ENCODE peak calls at places on chromosome 22, in four cellular contexts. B is IMR-90, R is K562, D is uterus. V is an unnamed sample.

GRCh38 chr22:21818487-21819182 is 48.8 kb downstream of the MAPK1 start:
- DNase-seq in B (no peak), R (no peak), D (no peak), V (no peak)

GRCh38 chr22:29636751-29637150 is 33.3 kb downstream of the NF2 start:
- DNase-seq in B (no peak), R (no peak), D (no peak), V (no peak)

GRCh38 chr22:16932577-16932976 is 75.4 kb downstream of the GAB4 start:
- DNase-seq in B (no peak), R (peak; percentile 9), D (no peak), V (no peak)

GRCh38 chr22:20979243-20979809 is 2.8 kb upstream of the LZTR1 start:
- DNase-seq in B (peak; percentile 67), R (peak; percentile 64), D (peak; percentile 63), V (peak; percentile 72)

GRCh38 chr22:48894064-48894671 is 933.5 kb downstream of the BRD1 start:
- DNase-seq in B (no peak), R (peak; percentile 8), D (no peak), V (peak; percentile 16)

GRCh38 chr22:49934144-49934890 is 15.9 kb downstream of the CRELD2 start:
- DNase-seq in B (peak; percentile 12), R (peak; percentile 64), D (peak; percentile 65), V (peak; percentile 65)

GRCh38 chr22:49738006-49738405 is 89.7 kb downstream of the BRD1 start:
- DNase-seq in B (no peak), R (no peak), D (no peak), V (no peak)

GRCh38 chr22:49976439-49977175 is 16.0 kb downstream of the PIM3 start:
- DNase-seq in B (no peak), R (peak; percentile 46), D (no peak), V (no peak)

GRCh38 chr22:25346859-25347751 is 127.7 kb downstream of the CRYBB2 start:
- DNase-seq in B (peak; percentile 60), R (no peak), D (no peak), V (no peak)

GRCh38 chr22:39169797-39170466 is 17.5 kb upstream of the CBX7 start:
- DNase-seq in B (no peak), R (no peak), D (no peak), V (no peak)

GRCh38 chr22:39173050-39173706 is 20.7 kb upstream of the CBX7 start:
- DNase-seq in B (no peak), R (no peak), D (no peak), V (no peak)

GRCh38 chr22:39171623-39172264 is 19.3 kb upstream of the CBX7 start:
- DNase-seq in B (no peak), R (no peak), D (no peak), V (peak; percentile 31)

GRCh38 chr22:39173787-39174497 is 21.5 kb upstream of the CBX7 start:
- DNase-seq in B (no peak), R (no peak), D (no peak), V (no peak)

GRCh38 chr22:39170825-39171622 is 18.5 kb upstream of the CBX7 start:
- DNase-seq in B (peak; percentile 52), R (peak; percentile 79), D (peak; percentile 81), V (peak; percentile 91)
- H3K4me1 ChIP-seq in B (peaks cover 32% of the 10 kb centered on the region), R (peaks cover 12% of the 10 kb centered on the region), D (no peaks in the 10 kb centered on the region), V (peaks cover 16% of the 10 kb centered on the region)

DNA sequence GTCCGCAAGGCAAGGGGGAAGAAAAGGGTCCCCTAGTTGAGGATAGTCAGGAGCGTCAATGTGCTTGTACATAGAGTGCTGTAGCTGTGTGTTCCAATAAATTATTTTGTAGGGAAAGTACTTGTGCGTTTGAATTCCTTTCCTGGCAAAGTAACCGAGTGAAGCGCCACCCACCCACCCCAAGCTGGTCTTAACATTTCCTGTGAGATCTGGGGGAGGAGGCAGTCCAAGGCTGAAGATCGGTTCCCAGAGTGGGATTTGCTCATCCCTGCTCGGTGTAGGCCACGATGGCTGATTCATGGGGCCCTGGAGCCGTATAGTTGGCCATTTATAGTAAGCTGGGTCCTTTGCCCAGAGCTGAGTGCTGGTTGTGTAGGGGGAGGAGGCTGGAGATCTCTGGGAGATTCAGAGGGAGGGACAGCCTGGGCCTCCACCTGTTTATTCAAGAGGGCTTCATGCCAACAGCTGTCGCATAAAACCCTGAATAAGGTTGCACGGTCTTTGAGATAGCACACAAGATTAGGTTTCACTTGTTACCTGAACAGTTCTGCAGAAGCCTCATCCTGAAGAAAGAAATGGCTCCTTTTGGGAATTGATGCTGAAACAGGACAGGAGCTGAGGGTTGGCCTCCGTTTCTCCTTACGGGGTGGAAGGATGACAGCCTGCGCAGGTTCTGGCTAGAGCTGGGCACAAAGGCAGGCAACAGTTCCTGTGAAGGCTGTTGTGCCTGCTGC is 2.4 kb downstream of the ATF4 start:
- DNase-seq in B (peak; percentile 66), R (no peak), D (peak; percentile 62), V (peak; percentile 50)
- TF ChIP-seq POLR2A in B (peak; percentile 87), R (peak; percentile 87), D (no peak), V (no peak)

DNA sequence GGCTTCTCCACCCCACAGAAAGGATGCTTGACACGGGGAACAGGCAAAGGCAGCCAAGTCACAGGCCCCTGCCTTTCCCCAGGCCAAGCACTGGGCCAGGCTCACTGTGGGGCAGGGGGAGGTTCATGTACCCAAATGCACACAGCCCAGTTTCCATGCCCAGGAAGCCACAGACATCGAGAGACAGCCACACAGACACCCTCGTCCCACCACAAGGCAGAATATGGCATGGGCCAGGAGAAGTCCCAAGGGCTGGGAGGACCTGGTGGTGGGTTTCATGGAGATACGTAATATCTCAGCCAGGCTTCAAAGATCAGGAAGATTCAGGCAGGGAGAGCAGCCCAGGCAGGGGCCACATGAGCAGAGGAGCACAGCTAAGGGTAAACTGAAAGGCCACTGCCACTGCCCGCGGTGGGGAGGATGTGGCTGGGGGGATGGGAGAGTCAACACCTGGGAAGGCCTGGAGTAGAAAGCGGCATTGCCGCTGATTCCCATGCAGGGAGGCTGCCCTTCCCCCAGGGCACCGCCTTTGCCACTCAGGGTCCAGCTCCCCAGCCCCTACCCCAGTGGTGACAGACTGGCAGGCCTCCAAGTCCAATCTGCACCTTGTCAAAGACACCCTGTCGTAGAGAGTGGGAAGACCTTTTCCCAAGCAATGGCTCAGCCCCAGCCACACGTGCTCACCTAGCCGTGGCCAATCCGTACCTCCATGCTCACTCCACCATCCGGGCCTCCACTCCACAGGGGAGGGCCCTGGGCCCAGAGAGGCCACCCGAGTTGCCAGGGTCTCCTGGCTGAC is 2.4 kb upstream of the MFNG start:
- DNase-seq in B (no peak), R (no peak), D (no peak), V (no peak)
- H3K4me1 ChIP-seq in B (peaks cover 10% of the 10 kb centered on the region), R (peaks cover 5% of the 10 kb centered on the region), D (no peaks in the 10 kb centered on the region), V (no peaks in the 10 kb centered on the region)

GRCh38 chr22:36068776-36069344 is 40.2 kb upstream of the RBFOX2 start:
- DNase-seq in B (peak; percentile 29), R (no peak), D (no peak), V (no peak)

GRCh38 chr22:36067237-36067558 is 38.6 kb upstream of the RBFOX2 start:
- DNase-seq in B (no peak), R (no peak), D (no peak), V (no peak)

GRCh38 chr22:36065775-36066544 is 37.3 kb upstream of the RBFOX2 start:
- DNase-seq in B (peak; percentile 92), R (peak; percentile 83), D (peak; percentile 90), V (peak; percentile 93)

GRCh38 chr22:36065462-36065774 is 36.8 kb upstream of the RBFOX2 start:
- DNase-seq in B (no peak), R (no peak), D (no peak), V (no peak)

GRCh38 chr22:36069368-36069767 is 40.7 kb upstream of the RBFOX2 start:
- DNase-seq in B (no peak), R (no peak), D (no peak), V (no peak)
- TF ChIP-seq POLR2A in B (no peak), R (no peak), D (no peak), V (no peak)

GRCh38 chr22:23219787-23220484 is 39.6 kb downstream of the BCR start:
- DNase-seq in B (peak; percentile 61), R (peak; percentile 94), D (no peak), V (peak; percentile 27)
- H3K4me1 ChIP-seq in B (peaks cover 44% of the 10 kb centered on the region), R (peaks cover 77% of the 10 kb centered on the region), D (no peaks in the 10 kb centered on the region), V (peaks cover 20% of the 10 kb centered on the region)

DNA sequence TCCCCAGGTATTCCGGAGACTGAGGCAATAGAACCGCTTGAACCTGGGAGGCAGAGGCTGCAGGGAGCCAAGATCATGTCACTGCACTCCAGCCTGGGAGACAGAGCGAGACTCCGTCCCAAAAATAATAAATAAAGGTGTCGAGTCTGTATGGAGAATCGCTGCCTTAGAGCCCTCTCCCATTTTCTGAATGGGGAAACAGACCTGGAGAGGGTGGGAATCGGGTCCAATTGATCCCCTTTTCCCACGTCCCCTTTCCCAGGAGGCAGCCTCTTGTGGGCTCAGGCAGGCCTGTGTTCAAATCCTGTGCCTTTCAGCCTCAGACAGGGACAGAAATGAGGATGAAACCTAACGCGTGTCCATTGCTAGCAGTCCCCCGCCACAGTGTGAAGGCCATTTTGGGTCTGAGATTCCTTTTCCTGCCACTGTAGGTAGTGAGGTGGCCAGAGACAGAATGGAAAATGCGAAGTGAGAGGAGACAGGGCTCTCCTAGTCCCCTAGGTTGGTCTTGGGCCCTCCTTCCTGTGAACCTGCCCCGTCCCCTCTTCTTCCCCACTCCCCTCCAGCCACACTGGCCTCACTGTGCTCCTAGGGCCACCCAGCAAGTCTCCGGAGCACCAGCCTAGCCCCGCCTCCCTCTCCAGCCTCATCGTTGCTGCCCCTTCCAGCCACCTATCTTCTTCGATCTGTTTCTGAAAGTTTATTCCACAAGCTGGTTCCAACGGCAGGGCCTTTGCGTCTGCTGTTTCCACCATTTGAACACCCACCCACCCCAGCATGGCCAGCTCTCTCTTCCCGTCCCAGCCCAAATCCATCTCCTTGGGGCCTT is 2.7 kb upstream of the POLDIP3 start:
- DNase-seq in B (no peak), R (no peak), D (no peak), V (no peak)
- TF ChIP-seq POLR2A in B (no peak), R (no peak), D (no peak), V (no peak)

GRCh38 chr22:40329021-40329456 is 17.3 kb upstream of the ADSL start:
- DNase-seq in B (no peak), R (peak; percentile 83), D (no peak), V (no peak)

GRCh38 chr22:40331706-40332105 is 14.6 kb upstream of the ADSL start:
- DNase-seq in B (no peak), R (no peak), D (no peak), V (no peak)

GRCh38 chr22:40329466-40329865 is 16.8 kb upstream of the ADSL start:
- DNase-seq in B (no peak), R (no peak), D (no peak), V (no peak)

GRCh38 chr22:40326905-40327735 is 19.2 kb upstream of the ADSL start:
- DNase-seq in B (peak; percentile 67), R (no peak), D (no peak), V (no peak)

DNA sequence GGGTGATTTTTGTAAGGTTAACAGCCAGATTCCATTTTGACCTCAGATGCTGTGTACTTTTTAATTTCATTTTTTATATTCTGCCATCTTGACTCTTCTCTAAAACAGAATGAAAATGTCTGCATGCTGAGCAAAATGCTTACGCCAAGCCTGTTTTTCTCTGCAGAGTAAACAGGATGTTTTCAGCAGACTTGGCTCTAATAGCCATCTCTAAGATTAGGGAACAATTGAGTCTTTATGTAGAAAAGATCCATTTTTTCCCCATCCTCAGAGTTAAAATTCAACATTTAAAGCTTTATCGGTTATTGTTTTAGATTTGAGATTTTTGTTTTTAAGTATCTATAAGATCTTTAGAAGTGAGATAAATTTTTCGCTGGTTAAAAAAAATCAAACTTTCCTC is 17.7 kb upstream of the ADSL start:
- DNase-seq in B (no peak), R (no peak), D (no peak), V (no peak)
- H3K4me1 ChIP-seq in B (peaks cover 10% of the 10 kb centered on the region), R (peaks cover 27% of the 10 kb centered on the region), D (no peaks in the 10 kb centered on the region), V (peaks cover 2% of the 10 kb centered on the region)

GRCh38 chr22:33426451-33426850 is 368.3 kb upstream of the SYN3 start:
- DNase-seq in B (peak; percentile 12), R (no peak), D (no peak), V (no peak)
- TF ChIP-seq POLR2A in B (no peak), R (no peak), D (no peak), V (no peak)

GRCh38 chr22:26563022-26563421 is 26.9 kb downstream of the TPST2 start:
- DNase-seq in B (no peak), R (no peak), D (no peak), V (no peak)
- H3K4me1 ChIP-seq in B (peaks cover 5% of the 10 kb centered on the region), R (peaks cover 2% of the 10 kb centered on the region), D (no peaks in the 10 kb centered on the region), V (peaks cover 2% of the 10 kb centered on the region)